ENCODE peak calls at places on chromosomes 5 and 9, in four cellular contexts. R is A549, S is K562, U is IMR-90. H is an unnamed sample.

GRCh38 chr5:17992296-17992695 is 358.0 kb downstream of the TAF11L14 start:
- DNase-seq in U (no peak), R (no peak), S (no peak), H (no peak)

GRCh38 chr5:54905942-54906537 is 79.4 kb downstream of the ESM1 start:
- DNase-seq in U (peak; percentile 82), S (peak; percentile 37), R (peak; percentile 42), H (no peak)

GRCh38 chr5:136963521-136963920 is 535.6 kb downstream of the SPOCK1 start:
- DNase-seq in S (no peak), U (no peak), R (no peak), H (no peak)

GRCh38 chr9:27124151-27124550 is 15.1 kb downstream of the TEK start:
- DNase-seq in U (peak; percentile 80), S (no peak), R (no peak), H (no peak)

GRCh38 chr5:51386916-51387853 is 3.9 kb downstream of the ISL1 start:
- DNase-seq in U (no peak), R (no peak), S (no peak), H (no peak)

GRCh38 chr9:38066907-38067610 is 2.0 kb downstream of the SHB start:
- DNase-seq in S (no peak), R (no peak), U (no peak), H (no peak)

GRCh38 chr5:37665889-37666288 is 174.0 kb downstream of the GDNF start:
- DNase-seq in R (no peak), S (no peak), U (no peak), H (no peak)

GRCh38 chr9:91017245-91017644 is 215.6 kb downstream of the SYK start:
- DNase-seq in R (no peak), S (no peak), U (no peak), H (no peak)

GRCh38 chr9:127537014-127537413 is 75.1 kb upstream of the STXBP1 start:
- DNase-seq in U (peak; percentile 83), R (no peak), S (no peak), H (no peak)

GRCh38 chr5:74251106-74252032 is 389.2 kb downstream of the ENC1 start:
- DNase-seq in R (no peak), U (peak; percentile 96), S (peak; percentile 12), H (no peak)

DNA sequence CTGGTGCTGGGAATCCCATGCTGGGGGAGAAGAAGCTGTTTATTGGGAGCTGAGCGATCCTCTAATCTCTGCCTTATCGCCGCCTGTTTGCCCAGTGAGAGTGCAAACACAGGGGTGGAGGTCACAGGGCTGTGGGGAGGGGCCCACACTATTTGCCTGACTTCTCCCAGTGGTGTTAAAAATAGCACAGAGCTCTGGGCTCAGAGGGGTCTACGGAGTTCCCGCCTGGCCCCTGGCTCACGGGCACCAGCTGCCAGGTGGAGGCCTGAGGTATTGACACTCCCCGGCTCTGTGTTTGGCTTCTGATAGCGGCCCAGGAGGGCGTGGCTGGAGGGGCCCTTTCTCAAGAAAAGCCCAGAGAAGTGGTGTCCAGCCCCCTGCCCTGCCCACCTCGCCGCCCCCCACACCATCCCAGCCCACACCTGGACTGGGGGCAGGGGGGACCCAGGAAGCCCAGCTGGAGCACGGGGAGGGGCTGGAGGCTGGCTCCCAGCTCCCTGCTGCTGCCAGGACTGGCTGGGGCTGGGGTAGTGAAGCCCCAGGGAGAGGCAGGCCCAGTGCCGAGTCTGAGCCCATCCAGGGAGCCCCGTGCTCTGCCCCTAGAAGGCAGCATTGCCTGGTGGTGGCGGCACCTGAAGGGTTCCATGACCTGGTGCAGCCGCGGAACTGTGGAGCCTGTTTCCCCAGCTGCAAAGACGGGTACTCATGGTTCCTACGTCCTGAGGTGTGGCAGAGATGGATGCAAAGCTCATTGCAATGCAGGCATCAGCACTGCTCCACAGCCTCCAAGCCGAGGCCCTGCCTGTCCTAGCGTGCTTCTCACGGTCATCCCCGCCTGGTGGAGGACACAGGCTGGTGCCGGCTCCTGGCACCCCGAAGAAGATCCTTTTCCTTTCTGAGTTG is 35.7 kb upstream of the EGFL7 start:
- DNase-seq in R (peak; percentile 57), S (no peak), U (no peak), H (no peak)
- TF ChIP-seq ELK1 in R (no peak), S (no peak), U (no peak), H (no peak)

GRCh38 chr5:85843535-85843934 is 774.2 kb upstream of the COX7C start:
- DNase-seq in R (no peak), S (no peak), U (no peak), H (no peak)

GRCh38 chr5:85838781-85839180 is 779.0 kb upstream of the COX7C start:
- DNase-seq in R (no peak), S (no peak), U (no peak), H (no peak)

GRCh38 chr5:85841653-85842052 is 776.1 kb upstream of the COX7C start:
- DNase-seq in S (peak; percentile 22), U (no peak), R (no peak), H (no peak)
- TF ChIP-seq ELK1 in S (no peak), U (no peak), R (no peak), H (no peak)

DNA sequence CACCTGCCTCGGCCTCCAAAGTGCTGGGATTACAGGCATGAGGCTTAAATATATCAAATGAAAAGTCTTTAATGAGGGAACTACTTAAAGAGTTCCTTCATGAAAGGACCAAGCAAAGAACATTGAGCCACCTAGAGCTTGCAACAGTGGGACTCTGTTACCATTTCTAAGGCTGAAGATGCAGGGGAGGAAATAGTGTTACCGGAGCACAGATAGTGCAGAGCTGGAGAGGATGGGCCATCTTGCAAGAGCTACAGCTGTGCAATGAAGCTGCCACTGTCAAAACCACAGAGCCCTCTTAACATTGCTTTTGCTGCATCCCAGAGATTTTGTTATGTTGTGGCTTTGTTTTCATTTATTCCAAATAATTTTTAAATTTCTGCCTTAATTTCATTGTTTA is 77.1 kb upstream of the NAA35 start:
- DNase-seq in S (no peak), R (no peak), U (no peak), H (no peak)
- TF ChIP-seq ELK1 in S (no peak), R (no peak), U (no peak), H (no peak)

GRCh38 chr5:67426961-67427630 is 230.5 kb upstream of the CD180 start:
- DNase-seq in R (no peak), S (no peak), U (no peak), H (no peak)
- TF ChIP-seq ELK1 in R (no peak), S (no peak), U (no peak), H (no peak)

GRCh38 chr9:21452681-21453080 is 12.4 kb downstream of the IFNA1 start:
- DNase-seq in S (no peak), U (no peak), R (no peak), H (no peak)

GRCh38 chr9:21450733-21451394 is 10.6 kb downstream of the IFNA1 start:
- DNase-seq in U (peak; percentile 55), R (no peak), S (no peak), H (no peak)

GRCh38 chr9:21454149-21454548 is 13.9 kb downstream of the IFNA1 start:
- DNase-seq in S (no peak), R (no peak), U (peak; percentile 51), H (no peak)

GRCh38 chr9:21455320-21455719 is 15.1 kb downstream of the IFNA1 start:
- DNase-seq in S (no peak), R (peak; percentile 12), U (peak; percentile 25), H (no peak)
- TF ChIP-seq ELK1 in S (no peak), R (no peak), U (no peak), H (no peak)

GRCh38 chr9:123383512-123384170 is 27.6 kb downstream of the CRB2 start:
- DNase-seq in S (no peak), R (no peak), U (no peak), H (no peak)
- TF ChIP-seq ELK1 in S (no peak), R (no peak), U (no peak), H (no peak)

H was measured in GM12878.